ENCODE peak calls at places on chromosomes 7 and 10, in five cellular contexts. P is HL-60, L is MV-4-11, C is astrocyte of the spinal cord, J is GM23338. Y is an unnamed sample.

GRCh38 chr7:128398016-128398840 is 11.6 kb downstream of the IMPDH1 start:
- DNase-seq in C (peak), P (no peak), J (peak), L (no peak), Y (peak)

GRCh38 chr7:143485500-143485899 is 7.8 kb downstream of the TAS2R41 start:
- DNase-seq in J (no peak), L (peak), C (no peak), P (no peak), Y (no peak)

GRCh38 chr7:45033261-45033930 is 33.4 kb downstream of the CCM2 start:
- DNase-seq in L (no peak), J (no peak), P (no peak), C (peak), Y (no peak)

GRCh38 chr7:32881074-32881982 is 10.2 kb downstream of the KBTBD2 start:
- DNase-seq in C (peak), P (no peak), L (no peak), J (no peak), Y (no peak)

GRCh38 chr10:28254290-28254985 is 48.4 kb downstream of the MPP7 start:
- DNase-seq in L (no peak), J (no peak), P (no peak), C (peak), Y (no peak)

GRCh38 chr10:94626476-94626875 is 57.1 kb upstream of the CYP2C18 start:
- DNase-seq in L (no peak), J (no peak), P (no peak), C (no peak), Y (no peak)

GRCh38 chr10:7662522-7662921 is 4.2 kb downstream of the ITIH5 start:
- DNase-seq in L (no peak), C (no peak), P (no peak), J (no peak), Y (no peak)

GRCh38 chr10:49418053-49418326 is 22.1 kb upstream of the DRGX start:
- DNase-seq in C (no peak), L (no peak), P (no peak), J (no peak), Y (no peak)

GRCh38 chr10:72058989-72059842 is 29.1 kb downstream of the SPOCK2 start:
- DNase-seq in C (no peak), L (no peak), J (no peak), P (no peak), Y (no peak)

GRCh38 chr10:65550761-65551160 is 1375.1 kb upstream of the LRRTM3 start:
- DNase-seq in C (no peak), P (no peak), L (no peak), J (no peak), Y (no peak)

GRCh38 chr7:118217068-118217715 is 7.3 kb upstream of the ANKRD7 start:
- DNase-seq in C (no peak), P (no peak), L (no peak), J (no peak), Y (no peak)

GRCh38 chr10:110502851-110503301 is 5.2 kb downstream of the DUSP5 start:
- DNase-seq in L (peak), P (peak), J (no peak), C (peak), Y (no peak)

GRCh38 chr7:2939193-2939885 is 95.2 kb upstream of the GNA12 start:
- DNase-seq in L (peak), C (no peak), P (no peak), J (no peak), Y (no peak)

GRCh38 chr10:61822781-61823230 is 78.7 kb upstream of the ARID5B start:
- DNase-seq in L (no peak), J (no peak), C (peak), P (no peak), Y (no peak)

GRCh38 chr10:98301664-98302319 is 33.8 kb upstream of the LOXL4 start:
- DNase-seq in P (no peak), J (peak), L (no peak), C (no peak), Y (no peak)

GRCh38 chr10:110706690-110707098 is 62.6 kb downstream of the RBM20 start:
- DNase-seq in C (peak), P (no peak), L (no peak), J (peak), Y (no peak)

Y was measured in progenitor cell of endocrine pancreas.